ENCODE peak calls at places on chromosome 7, in six cellular contexts. T is transverse colon, K is esophagus muscularis mucosa, Y is prostate gland, L is breast epithelium, G is HCT116. R is an unnamed sample.

GRCh38 chr7:37511852-37512377 is 63.3 kb upstream of the ELMO1 start:
- DNase-seq in T (no peak), K (peak; percentile 37), Y (peak; percentile 29), L (no peak), G (no peak), R (no peak)

GRCh38 chr7:38306136-38306535 is 32.7 kb upstream of the TARP start:
- DNase-seq in T (no peak), K (no peak), Y (peak; percentile 84), L (no peak), G (no peak), R (no peak)

GRCh38 chr7:37267251-37267650 is 181.4 kb downstream of the ELMO1 start:
- DNase-seq in T (no peak), K (no peak), Y (no peak), L (no peak), G (no peak), R (no peak)

GRCh38 chr7:144468990-144469732 is 65.7 kb upstream of the NOBOX start:
- DNase-seq in T (no peak), K (no peak), Y (no peak), L (no peak), G (no peak), R (no peak)

GRCh38 chr7:4612939-4613841 is 68.9 kb upstream of the FOXK1 start:
- DNase-seq in T (peak; percentile 18), K (no peak), Y (no peak), L (no peak), G (no peak), R (peak; percentile 73)

GRCh38 chr7:84729284-84729683 is 457.6 kb downstream of the SEMA3D start:
- DNase-seq in T (no peak), K (no peak), Y (no peak), L (no peak), G (no peak), R (no peak)

GRCh38 chr7:23020742-23021401 is 6.9 kb upstream of the HYCC1 start:
- DNase-seq in T (no peak), K (no peak), Y (no peak), L (no peak), G (peak; percentile 27), R (no peak)

GRCh38 chr7:8363407-8364015 is 69.9 kb upstream of the NXPH1 start:
- DNase-seq in T (no peak), K (no peak), Y (no peak), L (no peak), G (no peak), R (no peak)

GRCh38 chr7:102473271-102473991 is 5.3 kb downstream of the POLR2J start:
- DNase-seq in T (no peak), K (no peak), Y (no peak), L (peak; percentile 36), G (no peak), R (peak; percentile 70)

GRCh38 chr7:84529480-84530205 is 335.1 kb upstream of the SEMA3A start:
- DNase-seq in T (no peak), K (no peak), Y (no peak), L (no peak), G (peak; percentile 47), R (no peak)

GRCh38 chr7:80997841-80998240 is 79.0 kb upstream of the SEMA3C start:
- DNase-seq in T (no peak), K (no peak), Y (no peak), L (no peak), G (no peak), R (no peak)

GRCh38 chr7:17696422-17696821 is 243.9 kb downstream of the SNX13 start:
- DNase-seq in T (peak; percentile 16), K (no peak), Y (peak; percentile 86), L (peak; percentile 68), G (no peak), R (no peak)

GRCh38 chr7:102140952-102141370 is 145.7 kb upstream of the SH2B2 start:
- DNase-seq in T (peak; percentile 20), K (no peak), Y (no peak), L (no peak), G (no peak), R (peak; percentile 78)

DNA sequence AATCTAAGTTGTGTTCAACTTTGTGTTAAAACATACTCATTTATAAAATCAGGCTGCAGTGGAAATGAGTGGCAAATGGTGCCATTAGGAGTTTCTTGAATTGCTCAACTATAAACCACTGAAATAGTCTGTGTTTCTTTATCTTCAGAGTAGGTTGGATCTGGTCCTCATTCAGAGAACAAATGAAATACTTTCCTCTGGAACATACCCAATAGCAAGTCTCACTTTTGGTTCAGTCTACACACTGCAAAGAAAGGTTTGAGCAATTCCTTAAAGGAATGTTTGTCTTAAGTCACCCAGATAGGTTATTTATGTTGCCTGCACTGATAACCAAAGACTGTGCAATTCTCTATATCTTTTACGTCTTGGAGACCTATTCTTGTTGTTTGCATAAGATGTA is 62.5 kb downstream of the ABCB4 start:
- DNase-seq in T (no peak), K (no peak), Y (no peak), L (no peak), G (no peak), R (no peak)
- H3K27ac ChIP-seq in T (no peak overlapping the region), K (no peak overlapping the region), Y (no peak overlapping the region), L (no peak overlapping the region), G (no peak overlapping the region), R (no peak overlapping the region)

GRCh38 chr7:46972205-46972604 is 609.7 kb downstream of the TNS3 start:
- DNase-seq in T (no peak), K (no peak), Y (no peak), L (no peak), G (peak; percentile 23), R (no peak)

GRCh38 chr7:46969303-46970130 is 612.4 kb downstream of the TNS3 start:
- DNase-seq in T (peak; percentile 52), K (no peak), Y (no peak), L (no peak), G (no peak), R (no peak)

GRCh38 chr7:46970131-46970430 is 611.8 kb downstream of the TNS3 start:
- DNase-seq in T (no peak), K (no peak), Y (no peak), L (no peak), G (no peak), R (no peak)

GRCh38 chr7:46975493-46975892 is 606.4 kb downstream of the TNS3 start:
- DNase-seq in T (no peak), K (no peak), Y (no peak), L (no peak), G (no peak), R (no peak)

DNA sequence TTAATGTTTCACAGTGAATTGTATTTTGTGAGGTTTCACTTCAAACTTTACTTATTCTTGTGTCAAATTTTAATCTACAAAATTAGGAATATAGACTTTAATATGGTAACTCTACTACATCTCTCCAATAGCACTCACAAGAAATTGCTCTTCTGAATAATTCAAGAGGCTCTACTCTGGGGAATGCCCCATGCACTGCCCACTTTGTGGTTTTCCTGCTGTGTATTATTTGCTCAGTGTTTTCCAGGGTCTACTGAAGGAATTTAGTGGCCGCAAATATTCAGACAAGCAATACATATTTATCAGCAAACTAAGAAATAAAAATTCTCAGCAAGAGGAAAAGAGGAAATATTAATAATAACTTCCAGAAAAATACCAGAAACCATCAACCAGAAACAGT is 611.4 kb downstream of the TNS3 start:
- DNase-seq in T (no peak), K (no peak), Y (no peak), L (no peak), G (no peak), R (no peak)
- TF ChIP-seq POLR2AphosphoS5 in T (no peak), K (no peak), Y (no peak), L (no peak), G (no peak), R (no peak)

GRCh38 chr7:39952378-39952777 is 2.3 kb downstream of the CDK13 start:
- DNase-seq in T (no peak), K (no peak), Y (no peak), L (no peak), G (no peak), R (no peak)

GRCh38 chr7:39949980-39950472 is at the start of gene CDK13:
- DNase-seq in T (peak; percentile 83), K (peak; percentile 94), Y (peak; percentile 74), L (peak; percentile 70), G (peak; percentile 68), R (peak; percentile 98)

GRCh38 chr7:39951943-39952194 is 1.8 kb downstream of the CDK13 start:
- DNase-seq in T (no peak), K (no peak), Y (no peak), L (no peak), G (no peak), R (no peak)

GRCh38 chr7:39950473-39951155 is 558 bp downstream of the CDK13 start:
- DNase-seq in T (peak; percentile 56), K (no peak), Y (peak; percentile 9), L (peak; percentile 60), G (no peak), R (peak; percentile 95)

GRCh38 chr7:39951156-39951942 is 1.3 kb downstream of the CDK13 start:
- DNase-seq in T (peak; percentile 67), K (peak; percentile 92), Y (peak; percentile 59), L (peak; percentile 60), G (no peak), R (peak; percentile 94)
- H3K4me1 ChIP-seq in T (peaks cover 41% of the 10 kb centered on the region), K (peaks cover 31% of the 10 kb centered on the region), Y (no peaks in the 10 kb centered on the region), L (no peaks in the 10 kb centered on the region), G (peaks cover 9% of the 10 kb centered on the region), R (peaks cover 62% of the 10 kb centered on the region)

GRCh38 chr7:67738-68395 is 124.5 kb upstream of the FAM20C start:
- DNase-seq in T (no peak), K (no peak), Y (no peak), L (peak; percentile 40), G (no peak), R (peak; percentile 40)

GRCh38 chr7:66296-66695 is 126.1 kb upstream of the FAM20C start:
- DNase-seq in T (no peak), K (no peak), Y (no peak), L (no peak), G (no peak), R (no peak)

GRCh38 chr7:65554-65953 is 126.8 kb upstream of the FAM20C start:
- DNase-seq in T (no peak), K (no peak), Y (no peak), L (no peak), G (no peak), R (no peak)

GRCh38 chr7:66741-67140 is 125.6 kb upstream of the FAM20C start:
- DNase-seq in T (no peak), K (no peak), Y (no peak), L (peak; percentile 30), G (no peak), R (peak; percentile 71)

DNA sequence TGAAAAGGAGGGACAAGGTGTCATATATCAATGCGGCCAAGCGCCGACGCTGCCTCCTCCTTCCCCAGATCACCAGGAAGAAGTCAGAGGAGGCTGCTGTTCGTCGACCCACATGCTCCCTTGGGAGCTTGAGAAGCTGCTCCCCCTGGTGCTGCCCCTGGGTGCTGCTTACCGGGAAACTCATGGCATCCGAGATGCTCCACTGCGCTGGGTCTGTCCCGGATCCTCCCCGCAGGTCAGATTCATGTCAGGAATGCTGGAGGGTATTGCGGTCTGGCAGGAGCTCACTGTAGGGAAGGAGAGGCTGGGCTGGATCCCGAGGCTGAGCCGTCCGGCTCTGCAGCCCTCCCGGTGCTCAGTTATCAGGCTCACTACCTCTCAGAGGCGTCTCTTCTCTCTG is 123.7 kb upstream of the FAM20C start:
- DNase-seq in T (no peak), K (no peak), Y (no peak), L (peak; percentile 35), G (no peak), R (peak; percentile 54)
- H3K27ac ChIP-seq in T (peak overlapping the region; percentile 12), K (no peak overlapping the region), Y (no peak overlapping the region), L (no peak overlapping the region), G (no peak overlapping the region), R (no peak overlapping the region)

GRCh38 chr7:157548691-157549265 is 212.0 kb downstream of the DNAJB6 start:
- DNase-seq in T (no peak), K (no peak), Y (no peak), L (peak; percentile 20), G (no peak), R (peak; percentile 59)
- TF ChIP-seq POLR2AphosphoS5 in T (no peak), K (no peak), Y (no peak), L (no peak), G (no peak), R (no peak)